ENCODE peak calls at places on chromosomes 13 and 19, in eight cellular contexts. E, X, B, M, J, P, G and N are unnamed samples.
A peak's percentile ranks its signal among the peaks of the same experiment; 100 is the strongest.

GRCh38 chr19:49057636-49058234 is at the start of gene CGB7:
- DNase-seq in E (peak; percentile 86), X (no peak), B (peak; percentile 35), M (peak; percentile 77), J (peak; percentile 78), P (no peak), G (peak; percentile 75), N (peak; percentile 81)

GRCh38 chr13:35191883-35192282 is 249.8 kb downstream of the NBEA start:
- DNase-seq in E (no peak), X (no peak), B (peak; percentile 4), M (no peak), J (no peak), P (no peak), G (no peak), N (no peak)

GRCh38 chr13:95267662-95268369 is 33.4 kb downstream of the ABCC4 start:
- DNase-seq in E (peak; percentile 77), X (no peak), B (peak; percentile 89), M (peak; percentile 76), J (peak; percentile 76), P (no peak), G (no peak), N (no peak)

GRCh38 chr19:36030264-36031148 is 2.2 kb downstream of the CLIP3 start:
- DNase-seq in E (no peak), X (no peak), B (no peak), M (no peak), J (no peak), P (no peak), G (no peak), N (no peak)

GRCh38 chr19:33456076-33456844 is 65.3 kb downstream of the PEPD start:
- DNase-seq in E (peak; percentile 53), X (no peak), B (no peak), M (no peak), J (no peak), P (no peak), G (peak; percentile 22), N (no peak)

GRCh38 chr13:42370229-42370628 is 98.3 kb downstream of the AKAP11 start:
- DNase-seq in E (no peak), X (no peak), B (no peak), M (no peak), J (no peak), P (no peak), G (no peak), N (no peak)

GRCh38 chr13:65677906-65678305 is 1552.2 kb downstream of the PCDH9 start:
- DNase-seq in E (no peak), X (no peak), B (peak; percentile 33), M (no peak), J (no peak), P (no peak), G (no peak), N (no peak)

GRCh38 chr13:42883771-42884170 is 102.4 kb downstream of the FAM216B start:
- DNase-seq in E (no peak), X (no peak), B (peak; percentile 14), M (no peak), J (peak; percentile 44), P (no peak), G (no peak), N (no peak)

GRCh38 chr13:111858571-111858970 is 208.4 kb upstream of the SOX1 start:
- DNase-seq in E (no peak), X (no peak), B (no peak), M (no peak), J (no peak), P (no peak), G (no peak), N (no peak)

GRCh38 chr19:13783565-13784500 is 9.6 kb downstream of the C19orf53 start:
- DNase-seq in E (no peak), X (no peak), B (no peak), M (no peak), J (no peak), P (no peak), G (no peak), N (no peak)

GRCh38 chr19:57546513-57546912 is 13.2 kb downstream of the ZNF550 start:
- DNase-seq in E (no peak), X (no peak), B (no peak), M (no peak), J (no peak), P (no peak), G (no peak), N (no peak)
- H3K9me3 ChIP-seq in E (peaks cover 93% of the 10 kb centered on the region), X (peaks cover 72% of the 10 kb centered on the region), B (peaks cover 70% of the 10 kb centered on the region), M (peaks cover 96% of the 10 kb centered on the region), J (peaks cover 68% of the 10 kb centered on the region), P (peaks cover 98% of the 10 kb centered on the region), G (peaks cover 99% of the 10 kb centered on the region), N (peaks cover 87% of the 10 kb centered on the region)

GRCh38 chr19:58439576-58440554 is at the start of gene ZNF132:
- DNase-seq in E (peak; percentile 99), X (peak; percentile 98), B (peak; percentile 100), M (peak; percentile 44), J (peak; percentile 91), P (peak; percentile 90), G (peak; percentile 97), N (peak; percentile 66)

GRCh38 chr19:58428617-58429016 is 11.3 kb downstream of the ZNF132 start:
- DNase-seq in E (no peak), X (no peak), B (no peak), M (no peak), J (no peak), P (no peak), G (no peak), N (no peak)

GRCh38 chr19:58429745-58430144 is 10.2 kb downstream of the ZNF132 start:
- DNase-seq in E (no peak), X (no peak), B (no peak), M (no peak), J (no peak), P (no peak), G (no peak), N (no peak)

DNA sequence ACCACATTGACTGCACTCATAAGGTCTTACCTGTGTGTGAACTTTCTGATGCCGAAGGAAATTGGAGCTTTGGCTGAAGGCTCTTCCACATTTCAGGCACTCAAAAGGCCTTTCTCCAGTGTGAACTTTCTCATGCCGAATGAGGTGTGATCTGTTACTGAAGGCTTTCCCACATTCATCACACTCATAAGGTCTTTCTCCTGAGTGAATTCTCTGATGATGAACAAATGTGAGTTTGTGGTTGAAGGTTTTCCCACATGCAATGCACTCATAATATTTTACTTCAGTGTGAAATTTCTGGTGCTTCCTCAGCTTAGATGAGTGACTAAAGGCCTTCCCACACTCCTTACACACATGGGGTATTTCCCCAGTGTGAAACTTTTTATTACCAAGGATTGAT is 5.7 kb downstream of the ZNF132 start:
- DNase-seq in E (no peak), X (no peak), B (peak; percentile 47), M (no peak), J (no peak), P (no peak), G (no peak), N (no peak)
- H3K9me3 ChIP-seq in E (peaks cover 92% of the 10 kb centered on the region), X (peaks cover 82% of the 10 kb centered on the region), B (peaks cover 83% of the 10 kb centered on the region), M (peaks cover 96% of the 10 kb centered on the region), J (peaks cover 12% of the 10 kb centered on the region), P (peaks cover 86% of the 10 kb centered on the region), G (peaks cover 100% of the 10 kb centered on the region), N (peaks cover 11% of the 10 kb centered on the region)

DNA sequence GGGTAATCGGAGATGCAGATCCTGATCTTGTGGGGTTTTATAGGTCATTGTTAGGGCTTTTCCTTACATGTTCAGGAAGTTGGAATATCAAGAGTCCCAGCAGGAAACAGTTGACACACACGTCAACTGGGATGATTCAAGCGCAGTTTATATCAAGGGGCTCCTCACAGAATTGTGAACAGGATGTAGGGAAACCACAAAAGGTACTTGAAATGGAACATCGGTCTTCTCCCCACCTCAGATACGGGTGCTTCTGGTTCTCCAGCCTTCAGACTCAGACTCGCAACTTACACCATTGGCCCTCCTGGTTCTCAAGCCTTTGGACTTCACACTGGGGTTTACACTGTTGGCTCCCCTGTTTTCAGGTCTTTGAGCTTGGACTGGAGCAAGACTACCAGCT is 19.5 kb downstream of the ZNF557 start:
- DNase-seq in E (no peak), X (no peak), B (no peak), M (no peak), J (no peak), P (no peak), G (no peak), N (no peak)
- H3K9me3 ChIP-seq in E (peaks cover 54% of the 10 kb centered on the region), X (peaks cover 46% of the 10 kb centered on the region), B (peaks cover 33% of the 10 kb centered on the region), M (peaks cover 72% of the 10 kb centered on the region), J (peaks cover 20% of the 10 kb centered on the region), P (peaks cover 65% of the 10 kb centered on the region), G (peaks cover 78% of the 10 kb centered on the region), N (peaks cover 15% of the 10 kb centered on the region)

DNA sequence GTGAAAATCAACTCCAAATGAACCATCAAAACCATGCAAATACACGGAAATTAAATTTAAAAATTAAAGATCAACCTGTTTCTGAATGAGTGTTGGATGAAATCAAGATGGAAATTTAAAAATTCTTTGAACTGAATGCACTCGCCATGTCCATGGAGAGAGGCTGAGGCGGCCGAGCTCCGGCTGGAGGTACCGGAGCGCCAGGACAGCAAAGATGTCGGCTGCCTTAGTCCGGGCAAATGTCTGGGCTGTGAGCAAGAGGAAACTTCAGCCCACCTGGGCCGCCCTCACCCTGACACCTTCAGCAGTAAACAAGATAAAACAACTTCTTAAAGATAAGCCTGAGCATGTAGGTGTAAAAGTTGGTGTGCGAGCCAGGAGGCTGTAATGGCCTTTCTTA is 5.3 kb upstream of the ZNF506 start:
- DNase-seq in E (no peak), X (no peak), B (no peak), M (no peak), J (no peak), P (no peak), G (no peak), N (no peak)
- H3K9me3 ChIP-seq in E (peaks cover 17% of the 10 kb centered on the region), X (peaks cover 18% of the 10 kb centered on the region), B (peaks cover 28% of the 10 kb centered on the region), M (peaks cover 14% of the 10 kb centered on the region), J (peaks cover 10% of the 10 kb centered on the region), P (peaks cover 46% of the 10 kb centered on the region), G (peaks cover 66% of the 10 kb centered on the region), N (peaks cover 43% of the 10 kb centered on the region)

GRCh38 chr19:11832253-11832912 is 16.1 kb upstream of the ZNF439 start:
- DNase-seq in E (no peak), X (no peak), B (no peak), M (no peak), J (no peak), P (no peak), G (no peak), N (no peak)
- H3K9me3 ChIP-seq in E (peaks cover 31% of the 10 kb centered on the region), X (peaks cover 37% of the 10 kb centered on the region), B (peaks cover 49% of the 10 kb centered on the region), M (peaks cover 3% of the 10 kb centered on the region), J (peaks cover 60% of the 10 kb centered on the region), P (peaks cover 85% of the 10 kb centered on the region), G (peaks cover 77% of the 10 kb centered on the region), N (peaks cover 73% of the 10 kb centered on the region)

GRCh38 chr19:52066258-52066866 is 17.7 kb upstream of the ZNF432 start:
- DNase-seq in E (no peak), X (no peak), B (no peak), M (no peak), J (no peak), P (no peak), G (no peak), N (no peak)

GRCh38 chr19:52069653-52070052 is 21.0 kb upstream of the ZNF432 start:
- DNase-seq in E (no peak), X (no peak), B (no peak), M (no peak), J (no peak), P (no peak), G (no peak), N (no peak)

GRCh38 chr19:52065399-52065798 is 16.8 kb upstream of the ZNF432 start:
- DNase-seq in E (no peak), X (no peak), B (no peak), M (no peak), J (no peak), P (no peak), G (no peak), N (no peak)

DNA sequence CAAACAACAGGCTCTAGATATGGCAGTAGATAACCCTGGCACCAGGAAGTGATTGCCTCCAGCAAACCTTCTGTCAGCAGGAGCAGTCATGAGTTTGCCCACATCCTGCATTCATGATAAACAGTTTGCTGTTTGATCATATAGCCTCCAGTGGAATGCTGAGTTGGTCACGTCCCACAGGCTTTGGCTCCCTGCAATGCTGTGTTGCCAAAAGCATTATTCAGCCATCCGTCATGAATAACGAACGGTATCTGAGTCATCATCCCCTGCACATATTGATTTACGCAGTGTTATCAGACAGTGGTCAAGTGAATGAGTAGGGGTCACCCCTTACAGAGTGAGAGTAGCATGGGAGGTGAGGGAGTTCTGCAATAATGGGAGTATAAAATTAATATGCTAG is 21.9 kb upstream of the ZNF432 start:
- DNase-seq in E (no peak), X (no peak), B (peak; percentile 79), M (no peak), J (no peak), P (no peak), G (no peak), N (no peak)
- H3K9me3 ChIP-seq in E (peaks cover 54% of the 10 kb centered on the region), X (peaks cover 69% of the 10 kb centered on the region), B (peaks cover 53% of the 10 kb centered on the region), M (peaks cover 90% of the 10 kb centered on the region), J (peaks cover 74% of the 10 kb centered on the region), P (peaks cover 100% of the 10 kb centered on the region), G (peaks cover 100% of the 10 kb centered on the region), N (peaks cover 93% of the 10 kb centered on the region)